ENCODE peak calls at places on chromosomes 1 and 21, in four cellular contexts. T is cardiac fibroblast, M is GM12865, K is GM06990. V is an unnamed sample.

GRCh38 chr1:93878501-93878888 is 511 bp downstream of the DNTTIP2 start:
- DNase-seq in T (peak; percentile 7), M (peak; percentile 82), K (peak; percentile 48), V (peak; percentile 36)

GRCh38 chr1:45011837-45012638 is at the start of gene UROD:
- DNase-seq in M (peak; percentile 97), K (peak; percentile 85), T (peak; percentile 98), V (peak; percentile 93)

GRCh38 chr1:26704629-26705028 is 8.8 kb downstream of the ARID1A start:
- DNase-seq in T (no peak), K (no peak), M (no peak), V (no peak)

GRCh38 chr1:192157067-192157466 is 1.2 kb upstream of the RGS18 start:
- DNase-seq in K (no peak), M (no peak), T (no peak), V (no peak)

GRCh38 chr1:205301220-205301821 is 20.2 kb downstream of the NUAK2 start:
- DNase-seq in T (peak; percentile 97), K (peak; percentile 43), M (no peak), V (peak; percentile 78)

GRCh38 chr1:154819628-154820590 is 50.2 kb downstream of the KCNN3 start:
- DNase-seq in T (peak; percentile 10), M (peak; percentile 43), K (peak; percentile 35), V (no peak)

GRCh38 chr1:161382214-161383019 is 14.7 kb upstream of the CFAP126 start:
- DNase-seq in T (peak; percentile 85), M (peak; percentile 66), K (no peak), V (peak; percentile 72)

GRCh38 chr21:42061866-42062542 is 9.1 kb upstream of the UMODL1 start:
- DNase-seq in K (no peak), M (no peak), T (no peak), V (no peak)

GRCh38 chr1:30423570-30423969 is 299.8 kb downstream of the MATN1 start:
- DNase-seq in M (no peak), K (no peak), T (no peak), V (no peak)

GRCh38 chr21:45263534-45263933 is 24.2 kb downstream of the POFUT2 start:
- DNase-seq in K (no peak), T (no peak), M (no peak), V (no peak)

GRCh38 chr1:156421062-156421938 is 52.3 kb downstream of the RHBG start:
- DNase-seq in T (peak; percentile 67), M (peak; percentile 90), K (peak; percentile 88), V (peak; percentile 33)

GRCh38 chr1:166544036-166544435 is 295.2 kb upstream of the POGK start:
- DNase-seq in M (no peak), T (no peak), K (no peak), V (no peak)

GRCh38 chr1:14894811-14895524 is 258.6 kb upstream of the TMEM51 start:
- DNase-seq in K (no peak), M (no peak), T (peak; percentile 14), V (peak; percentile 14)

GRCh38 chr1:200075938-200076546 is 48.5 kb downstream of the NR5A2 start:
- DNase-seq in T (peak; percentile 94), M (no peak), K (no peak), V (peak; percentile 67)

GRCh38 chr1:18109058-18109755 is 1.6 kb downstream of the IGSF21 start:
- DNase-seq in T (no peak), K (no peak), M (no peak), V (no peak)

GRCh38 chr1:23168462-23169218 is at the start of gene LUZP1:
- DNase-seq in K (peak; percentile 77), T (peak; percentile 94), M (peak; percentile 88), V (peak; percentile 73)
- TF ChIP-seq CTCF in K (peak; percentile 3), T (no peak), M (no peak), V (no peak)

GRCh38 chr21:20970691-20971090 is 27.5 kb upstream of the NCAM2 start:
- DNase-seq in T (no peak), K (no peak), M (no peak), V (no peak)

GRCh38 chr21:20968391-20968790 is 29.8 kb upstream of the NCAM2 start:
- DNase-seq in M (no peak), K (no peak), T (no peak), V (no peak)

GRCh38 chr21:20971296-20971921 is 26.8 kb upstream of the NCAM2 start:
- DNase-seq in M (peak; percentile 33), T (peak; percentile 69), K (no peak), V (peak; percentile 40)
- TF ChIP-seq CTCF in M (peak; percentile 16), T (peak; percentile 48), K (no peak), V (peak; percentile 76)

GRCh38 chr21:34925597-34925996 is 123.5 kb downstream of the RUNX1 start:
- DNase-seq in T (no peak), M (no peak), K (no peak), V (no peak)

GRCh38 chr21:34926784-34927548 is 122.1 kb downstream of the RUNX1 start:
- DNase-seq in K (no peak), M (no peak), T (peak; percentile 63), V (peak; percentile 23)

GRCh38 chr21:34930971-34931370 is 118.1 kb downstream of the RUNX1 start:
- DNase-seq in T (no peak), M (no peak), K (no peak), V (peak; percentile 48)

GRCh38 chr21:34932233-34932632 is 116.9 kb downstream of the RUNX1 start:
- DNase-seq in K (no peak), T (no peak), M (no peak), V (no peak)

DNA sequence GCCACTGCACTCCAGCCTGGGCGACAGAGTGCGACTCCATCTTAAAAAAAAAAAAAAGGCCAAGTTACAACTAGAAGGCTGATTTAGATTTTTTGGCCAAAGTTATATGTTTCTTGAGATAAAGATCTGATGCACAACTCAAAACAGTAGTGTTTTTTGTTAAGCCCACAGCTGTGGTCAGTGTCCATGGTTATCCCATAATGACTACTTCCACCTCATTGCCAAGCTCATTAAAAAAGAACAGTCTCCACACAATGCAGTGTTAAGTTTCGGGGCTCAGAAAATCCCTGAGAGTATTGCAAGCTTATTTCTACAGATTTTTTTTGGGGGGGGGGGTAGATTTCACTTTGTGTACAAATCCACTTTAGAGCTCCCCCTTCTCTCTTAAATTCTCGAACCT is 120.5 kb downstream of the RUNX1 start:
- DNase-seq in M (no peak), T (no peak), K (no peak), V (no peak)
- TF ChIP-seq CTCF in M (no peak), T (no peak), K (no peak), V (no peak)

GRCh38 chr1:164180824-164181223 is 378.2 kb upstream of the PBX1 start:
- DNase-seq in K (no peak), T (no peak), M (no peak), V (no peak)
- TF ChIP-seq CTCF in K (no peak), T (no peak), M (no peak), V (no peak)

GRCh38 chr1:168687796-168688195 is 41.2 kb downstream of the DPT start:
- DNase-seq in M (no peak), T (peak; percentile 7), K (no peak), V (no peak)
- TF ChIP-seq CTCF in M (no peak), T (no peak), K (no peak), V (no peak)

GRCh38 chr21:35521293-35521692 is 472.2 kb upstream of the RUNX1 start:
- DNase-seq in K (no peak), M (no peak), T (no peak), V (no peak)
- TF ChIP-seq CTCF in K (no peak), M (no peak), T (no peak), V (no peak)

GRCh38 chr1:112508242-112509004 is at the start of gene WNT2B:
- DNase-seq in M (peak; percentile 39), T (no peak), K (peak; percentile 54), V (no peak)
- TF ChIP-seq CTCF in M (peak; percentile 2), T (no peak), K (no peak), V (no peak)

V was measured in HFFc6.